ENCODE peak calls at places on chromosome 1, in eight cellular contexts. T is astrocyte, A is fibroblast of lung, N is GM23248, L is HepG2, C is K562, Y is MM.1S, I is GM23338. F is an unnamed sample. For H4K20me1, the result is how much of the 10 kb centered on the place peaks cover.

GRCh38 chr1:235557495-235557894 is 53.2 kb upstream of the B3GALNT2 start:
- DNase-seq in T (no peak), A (no peak), N (no peak), L (no peak), C (peak), Y (no peak), I (peak), F (peak)

GRCh38 chr1:201655243-201655642 is 116.3 kb downstream of the NAV1 start:
- DNase-seq in T (peak), A (peak), N (peak), L (no peak), C (peak), Y (no peak), I (peak), F (peak)

GRCh38 chr1:32334864-32335618 is 992 bp downstream of the MARCKSL1 start:
- DNase-seq in T (no peak), A (peak), N (peak), L (no peak), C (peak), Y (peak), I (peak), F (peak)

GRCh38 chr1:43786975-43787374 is 79.6 kb downstream of the ST3GAL3 start:
- DNase-seq in T (no peak), A (no peak), N (peak), L (peak), C (no peak), Y (no peak), I (no peak), F (no peak)

GRCh38 chr1:93979718-93980319 is 70.6 kb upstream of the GCLM start:
- DNase-seq in T (peak), A (peak), N (peak), L (peak), C (no peak), Y (no peak), I (no peak), F (no peak)

GRCh38 chr1:223142795-223143759 is at the start of gene TLR5:
- DNase-seq in T (peak), A (peak), N (peak), L (no peak), C (peak), Y (peak), I (peak), F (peak)

GRCh38 chr1:227948493-227949260 is 945 bp upstream of the WNT9A start:
- DNase-seq in T (no peak), A (no peak), N (peak), L (no peak), C (no peak), Y (no peak), I (peak), F (no peak)

GRCh38 chr1:180533571-180533987 is 25.2 kb upstream of the OVAAL start:
- DNase-seq in T (no peak), A (peak), N (peak), L (peak), C (peak), Y (peak), I (peak), F (peak)

GRCh38 chr1:28437924-28438699 is 67.7 kb upstream of the RCC1 start:
- DNase-seq in T (peak), A (peak), N (peak), L (peak), C (peak), Y (peak), I (peak), F (peak)

GRCh38 chr1:12650001-12650421 is 6.1 kb downstream of the AADACL4 start:
- DNase-seq in T (peak), A (peak), N (peak), L (no peak), C (no peak), Y (no peak), I (no peak), F (no peak)

GRCh38 chr1:87273291-87273690 is 55.4 kb upstream of the LMO4 start:
- DNase-seq in T (no peak), A (no peak), N (no peak), L (no peak), C (no peak), Y (no peak), I (peak), F (peak)

GRCh38 chr1:150610576-150610975 is 18.8 kb downstream of the ENSA start:
- DNase-seq in T (no peak), A (no peak), N (no peak), L (no peak), C (no peak), Y (no peak), I (no peak), F (no peak)

GRCh38 chr1:155010211-155010918 is 7.8 kb downstream of the ZBTB7B start:
- DNase-seq in T (no peak), A (no peak), N (no peak), L (no peak), C (no peak), Y (no peak), I (no peak), F (no peak)

GRCh38 chr1:226736908-226737818 is 1.9 kb downstream of the ITPKB start:
- DNase-seq in T (no peak), A (peak), N (peak), L (no peak), C (no peak), Y (peak), I (peak), F (peak)

GRCh38 chr1:38497921-38498320 is 361.7 kb downstream of the RRAGC start:
- DNase-seq in T (no peak), A (no peak), N (no peak), L (no peak), C (no peak), Y (no peak), I (no peak), F (no peak)

GRCh38 chr1:56472860-56473259 is 106.5 kb downstream of the PLPP3 start:
- DNase-seq in T (no peak), A (no peak), N (no peak), L (no peak), C (no peak), Y (peak), I (no peak), F (no peak)

GRCh38 chr1:64539808-64540207 is 69.9 kb downstream of the CACHD1 start:
- DNase-seq in T (peak), A (peak), N (peak), L (no peak), C (no peak), Y (no peak), I (no peak), F (no peak)

GRCh38 chr1:228291906-228292608 is 84.2 kb downstream of the OBSCN start:
- DNase-seq in T (no peak), A (no peak), N (peak), L (no peak), C (no peak), Y (no peak), I (no peak), F (no peak)

GRCh38 chr1:7279753-7280150 is 491.3 kb upstream of the VAMP3 start:
- DNase-seq in T (no peak), A (no peak), N (no peak), L (no peak), C (no peak), Y (no peak), I (no peak), F (no peak)

GRCh38 chr1:155379180-155379876 is 58.6 kb downstream of the RUSC1 start:
- DNase-seq in T (peak), A (peak), N (peak), L (no peak), C (no peak), Y (peak), I (peak), F (no peak)

GRCh38 chr1:232509570-232509969 is 120.4 kb downstream of the SIPA1L2 start:
- DNase-seq in T (peak), A (peak), N (no peak), L (no peak), C (no peak), Y (no peak), I (peak), F (peak)

GRCh38 chr1:10020668-10021067 is 12.1 kb upstream of the UBE4B start:
- DNase-seq in T (no peak), A (no peak), N (peak), L (no peak), C (no peak), Y (no peak), I (no peak), F (no peak)

GRCh38 chr1:17875882-17876280 is 120.7 kb downstream of the ACTL8 start:
- DNase-seq in T (peak), A (peak), N (peak), L (no peak), C (no peak), Y (no peak), I (no peak), F (no peak)

GRCh38 chr1:196425513-196425912 is 182.7 kb downstream of the KCNT2 start:
- DNase-seq in T (no peak), A (no peak), N (peak), L (no peak), C (no peak), Y (no peak), I (no peak), F (no peak)

GRCh38 chr1:11272544-11272841 is 505 bp upstream of the UBIAD1 start:
- DNase-seq in T (no peak), A (no peak), N (no peak), L (no peak), C (no peak), Y (peak), I (no peak), F (no peak)

GRCh38 chr1:24929876-24930702 is at the start of gene RUNX3:
- DNase-seq in T (no peak), A (no peak), N (peak), L (no peak), C (peak), Y (peak), I (peak), F (peak)

GRCh38 chr1:237851209-237851845 is 39.4 kb downstream of the ZP4 start:
- DNase-seq in T (peak), A (peak), N (peak), L (peak), C (peak), Y (peak), I (peak), F (peak)

GRCh38 chr1:94597701-94598100 is 56.1 kb upstream of the F3 start:
- DNase-seq in T (peak), A (peak), N (peak), L (no peak), C (no peak), Y (no peak), I (no peak), F (no peak)

GRCh38 chr1:154405762-154406571 is 824 bp downstream of the IL6R start:
- DNase-seq in T (peak), A (peak), N (peak), L (peak), C (peak), Y (peak), I (peak), F (peak)

GRCh38 chr1:28517649-28517999 is 11.8 kb downstream of the RCC1 start:
- DNase-seq in T (no peak), A (no peak), N (peak), L (no peak), C (no peak), Y (no peak), I (no peak), F (peak)

GRCh38 chr1:11285883-11286734 is 13.1 kb downstream of the UBIAD1 start:
- DNase-seq in T (no peak), A (peak), N (peak), L (no peak), C (no peak), Y (no peak), I (no peak), F (peak)

GRCh38 chr1:19979494-19979977 is at the start of gene PLA2G2A:
- DNase-seq in T (no peak), A (no peak), N (peak), L (peak), C (no peak), Y (no peak), I (no peak), F (peak)
- H3K4me3 ChIP-seq in T (no peak), A (no peak), N (no peak), L (no peak), C (no peak), Y (no peak), I (no peak), F (no peak)

GRCh38 chr1:248820041-248820585 is 5.6 kb downstream of the SH3BP5L start:
- DNase-seq in T (no peak), A (no peak), N (no peak), L (no peak), C (peak), Y (no peak), I (no peak), F (no peak)
- H4K20me1 ChIP-seq in T (under half), A (under half), N (under half), L (under half), C (under half), Y (under half), I (under half), F (under half)

DNA sequence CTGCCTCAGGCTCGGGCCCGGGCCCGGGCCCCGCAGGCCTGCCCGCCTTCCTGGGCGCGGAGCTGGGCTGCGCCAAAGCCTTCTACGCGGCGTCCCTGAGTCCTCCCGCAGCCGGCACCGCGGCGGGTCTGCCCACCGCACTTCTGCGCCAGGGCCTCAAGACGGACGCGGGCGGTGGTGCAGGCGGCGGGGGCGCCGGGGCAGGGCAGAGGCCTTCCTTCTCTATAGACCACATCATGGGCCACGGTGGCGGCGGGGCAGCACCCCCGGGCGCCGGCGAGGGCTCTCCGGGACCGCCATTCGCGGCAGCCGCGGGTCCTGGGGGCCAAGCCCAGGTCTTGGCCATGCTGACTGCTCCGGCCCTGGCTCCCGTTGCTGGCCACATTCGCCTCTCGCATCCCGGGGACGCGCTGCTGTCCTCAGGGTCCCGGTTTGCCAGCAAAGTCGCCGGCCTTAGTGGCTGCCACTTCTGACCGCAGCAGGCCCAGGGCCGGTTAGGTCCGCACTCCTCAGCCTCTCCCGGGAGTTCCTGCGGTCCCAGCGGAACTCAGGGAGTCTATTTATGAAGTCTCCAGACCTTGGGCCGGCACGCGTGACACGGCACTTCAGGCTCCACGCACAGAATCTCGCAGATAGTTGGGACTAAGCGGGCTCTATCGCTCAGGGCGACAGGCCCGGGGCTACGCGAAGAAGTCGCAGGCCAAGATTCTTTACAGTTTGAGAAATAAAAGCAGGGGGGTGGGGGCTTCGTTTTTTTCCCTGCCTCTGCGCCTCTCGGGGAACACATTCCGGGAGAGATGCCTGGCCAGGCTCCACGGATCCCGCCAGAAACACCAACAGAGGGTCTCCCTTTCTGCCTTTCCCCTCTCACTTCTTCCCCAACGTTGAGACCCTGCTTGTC is 1.6 kb downstream of the FOXD2 start:
- DNase-seq in T (no peak), A (no peak), N (no peak), L (no peak), C (no peak), Y (no peak), I (peak), F (peak)
- TF ChIP-seq EZH2 in T (peak), A (no peak), N (no peak), L (no peak), C (no peak), Y (no peak), I (peak), F (peak)

GRCh38 chr1:220797553-220797952 is 10.8 kb downstream of the MTARC1 start:
- DNase-seq in T (peak), A (no peak), N (peak), L (no peak), C (no peak), Y (no peak), I (no peak), F (no peak)
- H3K4me3 ChIP-seq in T (no peak), A (no peak), N (no peak), L (no peak), C (no peak), Y (no peak), I (no peak), F (no peak)

GRCh38 chr1:244843148-244843978 is 7.9 kb downstream of the COX20 start:
- DNase-seq in T (no peak), A (peak), N (peak), L (no peak), C (no peak), Y (no peak), I (no peak), F (no peak)
- H4K20me1 ChIP-seq in T (under half), A (under half), N (under half), L (under half), C (under half), Y (under half), I (under half), F (under half)